ENCODE peak calls at places on chromosomes 16 and 17, in four cellular contexts. One of them, this sample, is unnamed.

GRCh38 chr16:1075546-1075945 is 3.0 kb downstream of the SSTR5 start:
- DNase-seq in NCI-H345: peak
- DNase-seq in NCI-H1105: no peak
- DNase-seq in AML-193: no peak
- DNase-seq in this sample: no peak

GRCh38 chr17:77314601-77315000 is 173.8 kb downstream of the SEC14L1 start:
- DNase-seq in NCI-H345: no peak
- DNase-seq in NCI-H1105: no peak
- DNase-seq in AML-193: no peak
- DNase-seq in this sample: no peak

GRCh38 chr17:13437966-13438779 is 163.6 kb downstream of the HS3ST3A1 start:
- DNase-seq in NCI-H345: no peak
- DNase-seq in NCI-H1105: no peak
- DNase-seq in AML-193: no peak
- DNase-seq in this sample: no peak

GRCh38 chr17:15009087-15009486 is 256.0 kb downstream of the PMP22 start:
- DNase-seq in NCI-H1105: no peak
- DNase-seq in NCI-H345: no peak
- DNase-seq in AML-193: no peak
- DNase-seq in this sample: no peak

GRCh38 chr17:60610481-60610880 is 10.5 kb downstream of the PPM1D start:
- DNase-seq in AML-193: no peak
- DNase-seq in NCI-H1105: no peak
- DNase-seq in NCI-H345: peak
- DNase-seq in this sample: peak

GRCh38 chr17:3004925-3005324 is 58.5 kb downstream of the OR1D5 start:
- DNase-seq in NCI-H345: peak
- DNase-seq in NCI-H1105: no peak
- DNase-seq in AML-193: no peak
- DNase-seq in this sample: no peak

GRCh38 chr16:66278604-66279262 is 87.8 kb upstream of the CDH5 start:
- DNase-seq in NCI-H345: no peak
- DNase-seq in AML-193: no peak
- DNase-seq in NCI-H1105: no peak
- DNase-seq in this sample: peak

GRCh38 chr17:12429125-12429524 is 236.6 kb upstream of the MYOCD start:
- DNase-seq in NCI-H1105: no peak
- DNase-seq in AML-193: no peak
- DNase-seq in NCI-H345: no peak
- DNase-seq in this sample: no peak

GRCh38 chr17:4247981-4248388 is 15.8 kb downstream of the ANKFY1 start:
- DNase-seq in AML-193: no peak
- DNase-seq in NCI-H345: no peak
- DNase-seq in NCI-H1105: no peak
- DNase-seq in this sample: no peak

GRCh38 chr16:2751577-2752034 is 832 bp upstream of the SRRM2 start:
- DNase-seq in NCI-H1105: no peak
- DNase-seq in NCI-H345: peak
- DNase-seq in AML-193: peak
- DNase-seq in this sample: peak

GRCh38 chr16:84183572-84183875 is 3.3 kb downstream of the TAF1C start:
- DNase-seq in AML-193: no peak
- DNase-seq in NCI-H1105: no peak
- DNase-seq in NCI-H345: no peak
- DNase-seq in this sample: no peak

GRCh38 chr17:81491761-81492160 is 20.8 kb downstream of the ACTG1 start:
- DNase-seq in NCI-H345: no peak
- DNase-seq in AML-193: no peak
- DNase-seq in NCI-H1105: no peak
- DNase-seq in this sample: no peak

GRCh38 chr17:64080174-64080618 is 49.7 kb downstream of the ERN1 start:
- DNase-seq in NCI-H345: no peak
- DNase-seq in AML-193: no peak
- DNase-seq in NCI-H1105: no peak
- DNase-seq in this sample: no peak

GRCh38 chr16:85553436-85554113 is 59.5 kb upstream of the GSE1 start:
- DNase-seq in NCI-H1105: peak
- DNase-seq in NCI-H345: peak
- DNase-seq in AML-193: peak
- DNase-seq in this sample: peak

This sample was measured in COR-L47.